ENCODE peak calls at places on chromosome 16, in four cellular contexts. H is AG04450; W is ascending aorta; N is CD4-positive, alpha-beta memory T cell. D is an unnamed sample.

GRCh38 chr16:56311208-56312027 is 113.9 kb downstream of the AMFR start:
- DNase-seq in H (no peak), W (no peak), N (no peak), D (peak; percentile 7)

GRCh38 chr16:29154676-29155121 is 169.8 kb downstream of the LAT start:
- DNase-seq in H (peak; percentile 61), W (no peak), N (no peak), D (no peak)

GRCh38 chr16:19284207-19284606 is 1.3 kb upstream of the CLEC19A start:
- DNase-seq in H (no peak), W (peak; percentile 17), N (no peak), D (no peak)

GRCh38 chr16:4699030-4699556 is 5.7 kb downstream of the NUDT16L1 start:
- DNase-seq in H (no peak), W (no peak), N (no peak), D (no peak)

GRCh38 chr16:77323695-77324094 is 111.1 kb downstream of the ADAMTS18 start:
- DNase-seq in H (no peak), W (no peak), N (no peak), D (no peak)

GRCh38 chr16:4862639-4863038 is 15.4 kb downstream of the UBN1 start:
- DNase-seq in H (no peak), W (no peak), N (no peak), D (no peak)

GRCh38 chr16:65689726-65690125 is 567.9 kb upstream of the CDH11 start:
- DNase-seq in H (no peak), W (no peak), N (no peak), D (no peak)

GRCh38 chr16:56700195-56700594 is 17.9 kb downstream of the MT1X start:
- DNase-seq in H (no peak), W (no peak), N (no peak), D (no peak)

GRCh38 chr16:4253394-4254150 is 11.7 kb upstream of the SRL start:
- DNase-seq in H (peak; percentile 99), W (peak; percentile 99), N (peak; percentile 100), D (peak; percentile 100)

GRCh38 chr16:17392857-17393421 is 77.8 kb downstream of the XYLT1 start:
- DNase-seq in H (no peak), W (no peak), N (peak; percentile 32), D (no peak)

GRCh38 chr16:59487067-59487466 is 753.0 kb upstream of the GOT2 start:
- DNase-seq in H (no peak), W (no peak), N (no peak), D (no peak)

GRCh38 chr16:58501242-58502131 is 1.5 kb downstream of the NDRG4 start:
- DNase-seq in H (no peak), W (no peak), N (peak; percentile 39), D (peak; percentile 62)

GRCh38 chr16:71214771-71215381 is 15.6 kb downstream of the HYDIN start:
- DNase-seq in H (no peak), W (no peak), N (no peak), D (no peak)

GRCh38 chr16:83937267-83937666 is 15.8 kb upstream of the OSGIN1 start:
- DNase-seq in H (no peak), W (no peak), N (no peak), D (no peak)

GRCh38 chr16:64900517-64900916 is 221.3 kb downstream of the CDH11 start:
- DNase-seq in H (no peak), W (no peak), N (no peak), D (no peak)

GRCh38 chr16:57999971-58000705 is at the start of gene ZNF319:
- DNase-seq in H (no peak), W (no peak), N (no peak), D (peak; percentile 59)

GRCh38 chr16:16016388-16016964 is 67.1 kb downstream of the ABCC1 start:
- DNase-seq in H (no peak), W (no peak), N (no peak), D (no peak)

GRCh38 chr16:70380205-70380918 is 33.7 kb downstream of the DDX19A start:
- DNase-seq in H (peak; percentile 68), W (no peak), N (peak; percentile 59), D (peak; percentile 74)

GRCh38 chr16:22092143-22092933 is at the start of gene VWA3A:
- DNase-seq in H (peak; percentile 27), W (no peak), N (no peak), D (no peak)

GRCh38 chr16:13969711-13970110 is 49.8 kb downstream of the ERCC4 start:
- DNase-seq in H (no peak), W (no peak), N (no peak), D (no peak)

GRCh38 chr16:4272114-4272954 is 489 bp downstream of the TFAP4 start:
- DNase-seq in H (no peak), W (no peak), N (no peak), D (peak; percentile 72)

GRCh38 chr16:63890072-63890471 is 1231.8 kb downstream of the CDH11 start:
- DNase-seq in H (no peak), W (no peak), N (no peak), D (no peak)

GRCh38 chr16:19583665-19584300 is 28.3 kb downstream of the VPS35L start:
- DNase-seq in H (peak; percentile 18), W (no peak), N (peak; percentile 31), D (peak; percentile 39)

GRCh38 chr16:88103581-88104188 is 152.5 kb downstream of the BANP start:
- DNase-seq in H (no peak), W (no peak), N (no peak), D (no peak)
- H3K27ac ChIP-seq in H (no peak overlapping the region), W (no peak overlapping the region), N (no peak overlapping the region), D (no peak overlapping the region)

GRCh38 chr16:31142109-31143035 is 6.8 kb upstream of the PRSS8 start:
- DNase-seq in H (peak; percentile 96), W (peak; percentile 97), N (peak; percentile 96), D (peak; percentile 99)
- H3K27ac ChIP-seq in H (peak overlapping the region; percentile 84), W (peak overlapping the region; percentile 80), N (peak overlapping the region; percentile 42), D (peak overlapping the region; percentile 23)

GRCh38 chr16:27498020-27498419 is 51.7 kb downstream of the GTF3C1 start:
- DNase-seq in H (no peak), W (no peak), N (no peak), D (no peak)
- H3K27ac ChIP-seq in H (no peak overlapping the region), W (no peak overlapping the region), N (no peak overlapping the region), D (no peak overlapping the region)

GRCh38 chr16:81714593-81714992 is 64.5 kb upstream of the PLCG2 start:
- DNase-seq in H (no peak), W (no peak), N (no peak), D (no peak)

GRCh38 chr16:81718637-81719036 is 60.5 kb upstream of the PLCG2 start:
- DNase-seq in H (no peak), W (no peak), N (no peak), D (no peak)

GRCh38 chr16:81715358-81716196 is 63.5 kb upstream of the PLCG2 start:
- DNase-seq in H (no peak), W (no peak), N (peak; percentile 78), D (peak; percentile 86)

GRCh38 chr16:81717662-81718189 is 61.4 kb upstream of the PLCG2 start:
- DNase-seq in H (no peak), W (no peak), N (no peak), D (no peak)

DNA sequence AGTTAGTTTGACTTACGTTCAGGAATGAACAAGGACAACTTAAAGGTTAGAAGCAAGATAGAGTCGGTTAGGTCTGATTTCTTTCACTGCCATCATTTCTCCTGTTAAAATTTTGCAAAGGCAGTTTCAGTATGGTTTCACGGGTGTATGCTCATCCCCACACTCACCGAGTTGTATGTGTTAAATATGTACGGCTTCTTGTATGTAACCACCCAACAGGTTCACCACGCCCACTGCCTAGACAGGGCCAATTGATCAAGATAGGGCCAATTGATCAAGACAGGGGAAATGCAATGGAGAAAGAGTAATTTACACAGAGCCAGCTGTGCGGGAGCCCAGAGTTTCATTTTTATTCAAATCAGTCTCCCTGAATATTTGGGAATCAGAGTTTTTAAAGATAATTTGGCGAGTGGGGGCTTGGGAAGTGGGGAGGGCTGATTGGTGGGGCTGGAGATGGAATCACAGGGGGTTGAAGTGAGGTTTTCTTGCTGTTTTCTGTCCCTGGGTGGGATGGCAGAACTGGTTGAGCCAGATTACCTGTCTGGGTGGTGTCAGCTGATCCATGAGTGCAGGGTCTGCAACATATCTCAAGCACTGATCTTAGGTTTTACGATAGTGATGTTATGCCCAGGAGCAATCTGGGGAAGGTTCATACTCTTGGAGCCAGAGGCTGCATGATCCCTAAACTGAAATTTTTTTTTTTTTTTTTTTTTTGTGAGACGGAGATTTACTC is 62.4 kb upstream of the PLCG2 start:
- DNase-seq in H (no peak), W (no peak), N (peak; percentile 22), D (no peak)
- H3K27ac ChIP-seq in H (no peak overlapping the region), W (no peak overlapping the region), N (peak overlapping the region; percentile 45), D (no peak overlapping the region)

DNA sequence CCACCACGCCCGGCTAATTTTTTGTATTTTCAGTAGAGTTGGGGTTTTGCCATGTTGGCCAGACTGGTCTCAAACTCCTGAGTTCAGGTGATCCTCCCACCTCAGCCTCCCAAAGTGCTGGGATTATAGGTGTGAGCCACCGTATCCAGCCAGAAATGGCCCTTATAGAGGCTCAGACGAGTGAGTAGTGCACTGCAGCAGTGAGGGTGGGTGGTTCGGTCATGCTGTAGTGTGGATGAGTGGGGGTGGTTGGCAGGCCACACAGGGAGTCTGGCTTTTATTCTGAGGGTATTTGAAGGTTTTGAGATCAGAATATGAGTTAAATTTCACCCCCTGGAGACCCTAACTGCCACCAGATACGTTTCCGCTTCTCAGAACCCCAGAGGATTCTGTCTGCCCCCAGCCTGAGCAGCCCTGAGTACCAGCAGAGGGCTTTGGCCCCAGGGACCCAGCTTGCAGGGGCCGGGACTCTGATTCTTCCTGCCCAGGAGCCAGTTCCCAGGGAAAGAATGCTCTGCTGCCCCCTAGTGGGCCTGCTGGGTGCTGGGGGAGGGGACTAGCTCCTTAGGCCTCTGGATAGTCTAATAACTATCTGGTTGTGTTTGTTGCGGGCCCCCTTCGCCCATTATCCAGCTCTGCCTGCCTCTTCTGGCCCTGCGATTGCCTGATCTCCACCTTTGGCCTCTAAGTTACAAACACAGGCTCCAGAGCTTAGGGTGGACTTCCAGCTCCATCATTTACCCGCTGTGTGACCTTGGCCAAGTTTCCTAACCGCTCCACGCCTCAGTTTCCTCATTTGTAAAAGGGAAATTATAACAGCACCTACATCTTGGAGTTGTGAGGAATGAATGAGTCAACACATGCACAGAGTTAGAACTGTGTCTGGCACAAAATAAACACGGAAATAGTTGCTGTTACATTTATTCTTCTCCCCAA is 2.0 kb downstream of the ZNF771 start:
- DNase-seq in H (peak; percentile 69), W (peak; percentile 48), N (peak; percentile 86), D (peak; percentile 94)
- H3K27ac ChIP-seq in H (no peak overlapping the region), W (peak overlapping the region; percentile 36), N (no peak overlapping the region), D (peak overlapping the region; percentile 82)

GRCh38 chr16:79864032-79864780 is 263.7 kb upstream of the MAF start:
- DNase-seq in H (no peak), W (no peak), N (no peak), D (no peak)

GRCh38 chr16:79862601-79863000 is 262.1 kb upstream of the MAF start:
- DNase-seq in H (no peak), W (no peak), N (no peak), D (no peak)

GRCh38 chr16:79865918-79866317 is 265.4 kb upstream of the MAF start:
- DNase-seq in H (no peak), W (no peak), N (no peak), D (no peak)

GRCh38 chr16:79863128-79864031 is 262.8 kb upstream of the MAF start:
- DNase-seq in H (no peak), W (no peak), N (no peak), D (no peak)

GRCh38 chr16:79864781-79865391 is 264.3 kb upstream of the MAF start:
- DNase-seq in H (no peak), W (no peak), N (no peak), D (no peak)
- H3K27ac ChIP-seq in H (no peak overlapping the region), W (no peak overlapping the region), N (no peak overlapping the region), D (no peak overlapping the region)